ENCODE peak calls at places on chromosomes 16 and 17, in eight cellular contexts. G, L, F, S, J, D, Y and Q are unnamed samples.

GRCh38 chr17:50604470-50604869 is 30.2 kb upstream of the ABCC3 start:
- DNase-seq in Y (no peak), L (no peak), G (peak; percentile 74), F (no peak), J (peak; percentile 96), D (no peak), S (no peak), Q (no peak)

GRCh38 chr17:82170412-82170961 is 42.2 kb downstream of the CCDC57 start:
- DNase-seq in L (no peak), Y (no peak), D (no peak), J (no peak), G (no peak), S (no peak), F (no peak), Q (no peak)

GRCh38 chr17:82088838-82089722 is 9.0 kb downstream of the FASN start:
- DNase-seq in L (no peak), Y (no peak), F (no peak), J (no peak), D (no peak), S (no peak), G (no peak), Q (no peak)

GRCh38 chr16:70715113-70715711 is 29.4 kb upstream of the MTSS2 start:
- DNase-seq in S (peak; percentile 100), Y (no peak), L (no peak), G (peak; percentile 68), D (no peak), F (peak; percentile 92), J (peak; percentile 96), Q (peak; percentile 68)

GRCh38 chr16:10525214-10525825 is 55.1 kb downstream of the EMP2 start:
- DNase-seq in Y (no peak), F (no peak), G (no peak), S (no peak), L (no peak), D (no peak), J (no peak), Q (no peak)

GRCh38 chr17:57672205-57672632 is 72.9 kb downstream of the CCDC182 start:
- DNase-seq in G (no peak), F (no peak), J (peak; percentile 80), L (peak; percentile 72), D (no peak), S (no peak), Y (no peak), Q (peak; percentile 7)

GRCh38 chr17:80761421-80761871 is 216.8 kb downstream of the RPTOR start:
- DNase-seq in S (no peak), J (peak; percentile 61), L (no peak), D (no peak), F (no peak), Y (no peak), G (no peak), Q (no peak)

GRCh38 chr16:31273676-31274075 is 13.9 kb downstream of the ITGAM start:
- DNase-seq in F (no peak), J (no peak), G (no peak), L (no peak), D (no peak), S (no peak), Y (no peak), Q (no peak)

GRCh38 chr17:78839762-78840529 is 668 bp downstream of the USP36 start:
- DNase-seq in F (no peak), Y (peak; percentile 82), G (peak; percentile 49), J (peak; percentile 69), L (peak; percentile 52), S (no peak), D (peak; percentile 52), Q (no peak)

GRCh38 chr17:32627233-32628008 is 140.6 kb downstream of the CDK5R1 start:
- DNase-seq in F (no peak), S (no peak), Y (no peak), D (peak; percentile 91), J (peak; percentile 35), L (no peak), G (no peak), Q (no peak)

GRCh38 chr16:53213542-53213941 is 158.8 kb downstream of the CHD9 start:
- DNase-seq in S (no peak), G (no peak), F (no peak), J (no peak), Y (no peak), L (no peak), D (no peak), Q (no peak)

GRCh38 chr16:53209489-53209888 is 154.7 kb downstream of the CHD9 start:
- DNase-seq in L (peak; percentile 19), Y (no peak), F (no peak), D (no peak), S (no peak), J (no peak), G (no peak), Q (no peak)

GRCh38 chr16:53211253-53211652 is 156.5 kb downstream of the CHD9 start:
- DNase-seq in S (no peak), G (no peak), L (no peak), J (no peak), Y (no peak), D (no peak), F (no peak), Q (no peak)

GRCh38 chr16:53216798-53217197 is 162.0 kb downstream of the CHD9 start:
- DNase-seq in G (no peak), F (no peak), D (no peak), L (no peak), J (no peak), S (no peak), Y (no peak), Q (no peak)

DNA sequence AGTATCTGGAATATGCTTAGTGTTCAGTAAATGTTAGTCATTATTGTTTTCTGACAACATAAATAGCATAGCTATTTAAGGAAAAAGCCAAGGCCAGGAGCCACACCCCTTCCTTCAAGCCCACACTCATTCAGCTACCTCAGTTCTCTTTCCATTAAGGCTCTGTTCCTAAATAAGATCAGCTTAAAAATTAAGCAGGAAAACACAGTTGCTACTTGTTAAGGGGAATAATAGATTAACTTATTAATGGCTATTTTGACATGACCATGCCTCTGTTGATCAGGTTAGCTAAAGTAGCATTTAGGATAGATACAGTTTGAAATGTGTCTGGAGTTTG is 158.1 kb downstream of the CHD9 start:
- DNase-seq in L (no peak), F (no peak), Y (no peak), D (no peak), J (no peak), S (no peak), G (no peak), Q (no peak)
- H3K4me3 ChIP-seq in L (no peak overlapping the region), F (no peak overlapping the region), Y (no peak overlapping the region), D (peak overlapping the region; percentile 2), J (peak overlapping the region; percentile 10), S (no peak overlapping the region), G (no peak overlapping the region), Q (no peak overlapping the region)

GRCh38 chr16:53043986-53044571 is 8.6 kb downstream of the CHD9NB start:
- DNase-seq in D (peak; percentile 67), F (no peak), Y (no peak), G (no peak), S (no peak), L (no peak), J (no peak), Q (no peak)
- H3K27ac ChIP-seq in D (peak overlapping the region; percentile 44), F (no peak overlapping the region), Y (no peak overlapping the region), G (peak overlapping the region; percentile 27), S (no peak overlapping the region), L (no peak overlapping the region), J (no peak overlapping the region), Q (no peak overlapping the region)

GRCh38 chr17:73551756-73552155 is 92.5 kb downstream of the SDK2 start:
- DNase-seq in J (no peak), D (no peak), L (peak; percentile 65), Y (no peak), F (no peak), G (no peak), S (no peak), Q (peak; percentile 66)

GRCh38 chr17:73550561-73550960 is 93.7 kb downstream of the SDK2 start:
- DNase-seq in S (peak; percentile 60), D (no peak), L (no peak), G (no peak), J (no peak), Y (no peak), F (no peak), Q (no peak)

GRCh38 chr17:73549841-73550430 is 94.3 kb downstream of the SDK2 start:
- DNase-seq in Y (no peak), J (no peak), L (no peak), S (peak; percentile 68), D (no peak), G (no peak), F (no peak), Q (no peak)

GRCh38 chr17:73552300-73553088 is 91.8 kb downstream of the SDK2 start:
- DNase-seq in Y (no peak), G (no peak), S (peak; percentile 51), D (no peak), J (no peak), L (no peak), F (no peak), Q (no peak)

GRCh38 chr17:73551144-73551543 is 93.1 kb downstream of the SDK2 start:
- DNase-seq in Y (no peak), D (no peak), J (no peak), F (no peak), L (no peak), S (peak; percentile 62), G (no peak), Q (no peak)
- TF ChIP-seq CTCF in Y (no peak), D (no peak), J (no peak), F (no peak), L (no peak), S (no peak), G (no peak), Q (no peak)

GRCh38 chr17:48617515-48618365 is 2.6 kb upstream of the HOXB8 start:
- DNase-seq in G (no peak), S (peak; percentile 50), F (no peak), L (no peak), J (no peak), Y (no peak), D (no peak), Q (no peak)

GRCh38 chr17:48619821-48620496 is 4.9 kb upstream of the HOXB8 start:
- DNase-seq in Y (no peak), S (no peak), D (peak; percentile 57), J (no peak), L (no peak), F (no peak), G (no peak), Q (no peak)

GRCh38 chr17:48616719-48617514 is 1.8 kb upstream of the HOXB8 start:
- DNase-seq in L (no peak), S (peak; percentile 17), F (no peak), G (no peak), J (no peak), D (no peak), Y (no peak), Q (no peak)

GRCh38 chr17:48620497-48621139 is 5.5 kb upstream of the HOXB8 start:
- DNase-seq in F (no peak), G (no peak), Y (peak; percentile 49), S (no peak), J (no peak), D (no peak), L (no peak), Q (no peak)

DNA sequence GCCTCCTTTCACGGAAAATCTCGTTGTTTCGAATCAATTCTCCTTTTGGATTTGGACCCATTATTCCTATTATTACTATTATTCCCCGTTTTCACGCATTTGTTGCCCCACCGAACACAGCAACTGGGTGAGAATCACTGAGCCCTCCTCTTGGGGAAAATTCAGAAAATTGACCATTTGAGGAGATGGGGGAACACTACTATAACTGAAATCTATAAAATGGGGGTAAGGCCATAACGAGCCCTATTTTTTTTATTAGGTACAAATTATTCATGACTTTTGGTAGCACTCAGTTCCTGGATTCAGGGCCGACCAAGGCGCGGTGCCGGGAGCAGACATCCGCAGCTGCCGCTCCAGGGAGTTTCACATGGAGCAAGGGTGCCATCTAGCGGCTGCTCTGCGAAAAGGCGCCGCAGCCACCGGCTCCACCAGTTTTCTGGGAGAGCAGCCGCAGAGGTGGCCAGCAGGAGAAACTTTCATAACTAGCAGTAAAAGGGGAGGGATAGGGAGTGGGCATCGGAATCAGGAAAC is 3.3 kb upstream of the HOXB8 start:
- DNase-seq in J (peak; percentile 87), S (no peak), D (peak; percentile 93), Y (peak; percentile 96), G (peak; percentile 92), F (no peak), L (peak; percentile 76), Q (peak; percentile 88)
- H3K4me3 ChIP-seq in J (no peak overlapping the region), S (peak overlapping the region; percentile 15), D (no peak overlapping the region), Y (peak overlapping the region; percentile 40), G (no peak overlapping the region), F (no peak overlapping the region), L (no peak overlapping the region), Q (no peak overlapping the region)